ENCODE peak calls at places on chromosomes 6 and 20, in four cellular contexts. D is CD8-positive, alpha-beta T cell; T is spleen; O is GM10248. M is an unnamed sample.
A peak's percentile ranks its signal among the peaks of the same experiment; 100 is the strongest.

GRCh38 chr6:20266851-20267608 is 54.8 kb upstream of the MBOAT1 start:
- DNase-seq in T (no peak), D (no peak), O (peak; percentile 22), M (no peak)

GRCh38 chr6:137093183-137094069 is 48.7 kb upstream of the IL20RA start:
- DNase-seq in T (no peak), D (no peak), O (no peak), M (no peak)

GRCh38 chr6:129748901-129749748 is 39.1 kb upstream of the ARHGAP18 start:
- DNase-seq in O (no peak), D (no peak), T (no peak), M (no peak)

GRCh38 chr6:107386340-107386739 is 73.0 kb downstream of the PDSS2 start:
- DNase-seq in T (no peak), D (no peak), O (no peak), M (no peak)

GRCh38 chr6:36716476-36717093 is 19.0 kb downstream of the RAB44 start:
- DNase-seq in T (peak; percentile 40), O (no peak), D (no peak), M (no peak)

GRCh38 chr6:36210157-36210556 is 13.6 kb downstream of the BRPF3 start:
- DNase-seq in O (no peak), D (no peak), T (no peak), M (no peak)

GRCh38 chr20:1905693-1906092 is 10.5 kb downstream of the SIRPA start:
- DNase-seq in O (no peak), D (no peak), T (no peak), M (no peak)

GRCh38 chr6:140174509-140174908 is 800.1 kb upstream of the CITED2 start:
- DNase-seq in O (no peak), D (no peak), T (no peak), M (no peak)

GRCh38 chr6:78436335-78436734 is 431.0 kb upstream of the IRAK1BP1 start:
- DNase-seq in D (no peak), O (no peak), T (no peak), M (no peak)
- TF ChIP-seq CTCF in D (no peak), O (no peak), T (no peak), M (peak; percentile 21)

DNA sequence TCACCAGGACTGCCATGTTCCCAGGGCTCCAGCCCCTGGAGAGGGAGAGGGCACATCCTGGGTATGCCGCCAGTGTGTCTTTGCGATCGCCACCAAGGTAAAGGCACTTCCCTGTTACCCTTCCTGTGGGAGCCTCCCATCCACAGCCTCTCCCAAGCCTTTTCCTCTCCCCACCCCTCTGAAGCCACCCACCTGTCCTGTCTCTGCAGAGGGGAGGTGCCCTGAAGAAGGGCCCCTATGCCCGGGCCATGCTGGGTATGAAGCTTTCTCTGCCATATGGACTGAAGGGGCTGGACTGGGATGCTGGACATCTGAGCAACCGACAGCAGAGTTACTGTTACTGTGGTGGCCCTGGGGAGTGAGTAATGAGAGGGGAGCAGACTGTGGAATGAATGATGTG is 2.4 kb downstream of the PHF1 start:
- DNase-seq in O (no peak), T (peak; percentile 70), D (no peak), M (no peak)
- TF ChIP-seq CTCF in O (no peak), T (no peak), D (no peak), M (no peak)

GRCh38 chr20:45294659-45295058 is 12.0 kb upstream of the RBPJL start:
- DNase-seq in O (no peak), T (no peak), D (no peak), M (no peak)

GRCh38 chr20:45294003-45294368 is 12.7 kb upstream of the RBPJL start:
- DNase-seq in T (no peak), D (no peak), O (no peak), M (no peak)

GRCh38 chr20:45291526-45291925 is 15.1 kb upstream of the RBPJL start:
- DNase-seq in T (no peak), O (no peak), D (no peak), M (no peak)

GRCh38 chr20:45292343-45292742 is 14.3 kb upstream of the RBPJL start:
- DNase-seq in D (no peak), O (no peak), T (no peak), M (no peak)

DNA sequence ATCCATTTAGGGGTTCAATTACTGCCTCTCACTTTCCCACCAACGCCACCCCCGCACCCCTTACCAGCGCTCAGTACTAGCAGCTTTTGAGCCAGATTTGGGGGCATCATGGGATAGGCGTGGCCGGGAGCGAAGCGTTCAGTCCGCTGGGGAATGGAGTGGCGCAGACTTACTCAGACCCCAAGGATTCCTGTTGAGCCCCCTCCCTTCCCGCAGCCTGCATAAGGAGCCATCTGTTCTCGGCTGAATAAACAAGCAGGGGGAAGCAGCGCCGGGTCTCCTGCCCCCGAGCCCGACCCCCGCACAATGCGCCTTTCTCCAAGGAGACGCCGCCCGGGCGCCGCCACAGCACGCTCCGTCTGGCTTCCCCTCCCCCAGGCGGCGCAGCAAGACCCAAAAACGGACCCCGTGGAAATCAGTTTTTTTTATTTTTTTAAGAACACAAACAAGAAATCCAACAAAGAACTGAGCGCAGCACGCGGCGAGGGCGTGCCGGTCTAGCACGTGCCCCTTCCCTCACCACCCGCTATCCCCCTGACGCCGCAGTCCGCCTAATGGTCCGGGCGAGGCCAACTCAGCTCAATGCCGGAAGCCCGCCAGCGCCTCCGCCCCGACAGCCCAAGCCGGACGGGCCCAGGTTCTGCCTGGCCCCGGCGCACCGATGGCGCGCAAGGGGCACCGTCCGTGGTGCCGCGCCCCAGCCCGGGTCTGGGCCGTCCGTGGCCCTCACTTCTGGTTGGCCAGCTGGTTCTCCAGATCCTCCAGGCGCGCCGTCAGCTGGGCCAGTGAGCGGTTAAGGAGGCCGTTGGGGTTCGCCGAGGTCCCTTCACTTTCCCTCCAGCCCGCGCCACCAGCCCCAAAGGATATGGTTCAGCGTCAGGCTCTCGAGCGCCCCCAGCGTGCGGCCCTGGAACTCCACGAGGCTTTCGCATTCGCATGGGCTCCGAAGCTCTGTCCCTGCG is 13.3 kb upstream of the RBPJL start:
- DNase-seq in D (peak; percentile 66), O (peak; percentile 83), T (peak; percentile 95), M (peak; percentile 94)
- TF ChIP-seq CTCF in D (peak; percentile 90), O (peak; percentile 90), T (peak; percentile 69), M (peak; percentile 90)

GRCh38 chr6:78611097-78611625 is 256.2 kb upstream of the IRAK1BP1 start:
- DNase-seq in T (no peak), D (no peak), O (no peak), M (no peak)

GRCh38 chr6:78615430-78615904 is 251.9 kb upstream of the IRAK1BP1 start:
- DNase-seq in O (no peak), D (no peak), T (no peak), M (no peak)

GRCh38 chr6:78614961-78615360 is 252.4 kb upstream of the IRAK1BP1 start:
- DNase-seq in D (no peak), O (no peak), T (no peak), M (no peak)

GRCh38 chr6:78607188-78607587 is 260.2 kb upstream of the IRAK1BP1 start:
- DNase-seq in T (no peak), D (no peak), O (no peak), M (no peak)

DNA sequence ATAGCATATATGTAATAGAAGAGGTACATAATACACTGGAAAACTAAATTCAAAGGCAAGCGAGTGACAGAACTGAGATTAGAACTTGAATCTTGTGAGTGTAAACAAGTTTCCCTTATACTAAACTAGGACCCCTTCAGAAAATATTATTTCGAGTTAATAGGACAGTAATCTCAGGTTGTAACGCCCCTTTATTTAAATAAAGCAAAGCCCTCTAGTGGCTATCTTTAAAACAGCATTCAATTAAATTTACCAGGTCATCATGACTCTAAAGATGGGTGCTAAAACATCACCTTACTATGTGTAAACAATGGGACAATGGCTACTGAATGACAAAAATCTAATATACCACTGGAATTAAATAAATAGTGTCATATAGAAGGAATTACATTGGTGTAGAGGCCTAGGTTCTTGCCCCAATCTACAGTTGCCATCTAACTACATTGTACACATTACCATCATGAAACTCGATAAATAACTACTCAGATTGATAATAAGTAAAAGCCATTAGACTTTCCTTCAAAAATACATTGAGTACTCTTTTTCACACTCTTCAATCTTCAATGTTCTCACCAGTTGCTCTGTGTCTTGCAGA is 255.4 kb upstream of the IRAK1BP1 start:
- DNase-seq in T (no peak), O (no peak), D (no peak), M (no peak)
- TF ChIP-seq CTCF in T (no peak), O (peak; percentile 42), D (peak; percentile 23), M (peak; percentile 72)

DNA sequence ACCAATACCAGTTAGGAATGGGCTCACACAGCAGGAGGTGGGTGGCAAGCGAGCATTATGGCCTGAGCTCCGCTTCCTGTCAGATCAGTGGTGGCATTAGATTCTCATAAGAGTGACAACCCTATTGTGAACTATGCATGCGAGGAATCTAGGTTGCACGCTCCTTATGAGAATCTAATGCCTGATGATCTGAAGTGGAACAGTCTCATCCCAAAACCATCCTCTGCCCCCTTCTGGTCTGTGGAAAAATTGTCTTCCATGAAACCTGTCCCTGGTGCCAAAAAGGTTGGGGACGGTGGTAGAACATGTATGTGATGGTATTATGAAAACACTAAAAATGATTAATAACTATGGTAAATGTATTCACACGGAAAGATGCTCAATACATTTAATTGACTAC is 99.7 kb upstream of the HIVEP1 start:
- DNase-seq in O (no peak), D (no peak), T (no peak), M (no peak)
- TF ChIP-seq CTCF in O (no peak), D (no peak), T (no peak), M (peak; percentile 26)